ENCODE peak calls at places on chromosomes 12 and 14, in nine cellular contexts. I, M, H, P, D, V, K, S and Z are unnamed samples.

GRCh38 chr12:49730050-49730449 is 11.3 kb upstream of the TMBIM6 start:
- DNase-seq in P (no peak), I (no peak), H (no peak), D (no peak), K (no peak), S (no peak), V (no peak), M (no peak), Z (no peak)

GRCh38 chr12:112992541-112993398 is 14.5 kb downstream of the OAS2 start:
- DNase-seq in P (peak), V (peak), D (peak), I (peak), H (no peak), K (peak), S (peak), M (peak), Z (peak)

GRCh38 chr14:104677506-104678332 is 11.7 kb upstream of the INF2 start:
- DNase-seq in S (peak), H (peak), K (peak), V (peak), I (peak), D (peak), M (peak), P (no peak), Z (peak)

GRCh38 chr14:45377201-45377600 is 124.2 kb upstream of the MIS18BP1 start:
- DNase-seq in V (no peak), K (no peak), I (no peak), M (no peak), H (no peak), S (no peak), D (no peak), P (no peak), Z (no peak)

GRCh38 chr12:132608231-132609171 is 1.9 kb downstream of the LRCOL1 start:
- DNase-seq in H (no peak), M (no peak), K (no peak), D (no peak), P (no peak), I (no peak), V (no peak), S (no peak), Z (no peak)

GRCh38 chr12:108720757-108721514 is 10.4 kb downstream of the CORO1C start:
- DNase-seq in K (peak), P (no peak), S (no peak), I (no peak), D (peak), M (no peak), H (no peak), V (peak), Z (peak)

GRCh38 chr14:63499701-63500250 is 43.4 kb downstream of the PPP2R5E start:
- DNase-seq in I (no peak), M (no peak), P (no peak), S (no peak), H (no peak), V (no peak), K (peak), D (peak), Z (peak)

GRCh38 chr12:45730842-45731336 is 1.4 kb downstream of the ARID2 start:
- DNase-seq in V (peak), P (no peak), K (peak), M (peak), D (peak), S (no peak), I (peak), H (no peak), Z (no peak)

GRCh38 chr12:100859063-100859627 is 64.6 kb downstream of the ANO4 start:
- DNase-seq in H (no peak), M (no peak), S (no peak), P (no peak), V (no peak), I (no peak), D (no peak), K (no peak), Z (no peak)

GRCh38 chr12:126582231-126582630 is 1517.0 kb downstream of the AACS start:
- DNase-seq in K (no peak), P (peak), M (peak), V (peak), D (no peak), H (no peak), I (no peak), S (no peak), Z (no peak)

GRCh38 chr12:122975790-122976647 is 975 bp downstream of the OGFOD2 start:
- DNase-seq in V (no peak), K (no peak), D (no peak), I (no peak), M (no peak), S (no peak), H (no peak), P (no peak), Z (no peak)

GRCh38 chr14:21101802-21102413 is 1.0 kb downstream of the TMEM253 start:
- DNase-seq in V (no peak), K (no peak), S (no peak), I (no peak), H (no peak), D (no peak), M (no peak), P (peak), Z (no peak)

GRCh38 chr14:101819251-101819990 is 57.9 kb downstream of the PPP2R5C start:
- DNase-seq in M (no peak), I (no peak), P (no peak), K (no peak), H (peak), V (no peak), S (no peak), D (no peak), Z (no peak)

GRCh38 chr14:99774526-99775307 is 18.5 kb upstream of the EML1 start:
- DNase-seq in I (no peak), K (no peak), V (peak), S (no peak), M (no peak), P (no peak), D (no peak), H (no peak), Z (peak)

GRCh38 chr12:28222081-28222700 is 31.9 kb downstream of the CCDC91 start:
- DNase-seq in D (no peak), S (no peak), V (no peak), K (no peak), H (no peak), I (no peak), M (no peak), P (no peak), Z (no peak)

GRCh38 chr12:21451529-21451928 is 14.1 kb downstream of the PYROXD1 start:
- DNase-seq in M (no peak), I (no peak), H (no peak), K (peak), S (no peak), D (no peak), V (peak), P (no peak), Z (peak)

GRCh38 chr12:33205986-33206385 is 233.6 kb downstream of the SYT10 start:
- DNase-seq in H (no peak), K (no peak), P (no peak), M (no peak), I (no peak), V (no peak), S (no peak), D (no peak), Z (no peak)

GRCh38 chr14:25090716-25091454 is 40.9 kb upstream of the STXBP6 start:
- DNase-seq in H (no peak), V (peak), K (peak), D (no peak), P (peak), I (no peak), M (no peak), S (no peak), Z (peak)

GRCh38 chr12:89883630-89884364 is 175.2 kb upstream of the ATP2B1 start:
- DNase-seq in K (peak), V (peak), S (peak), H (no peak), I (peak), P (no peak), M (peak), D (no peak), Z (peak)

GRCh38 chr12:66453837-66454236 is 151.5 kb downstream of the HELB start:
- DNase-seq in M (no peak), K (peak), I (no peak), S (no peak), H (no peak), V (no peak), P (no peak), D (no peak), Z (no peak)

GRCh38 chr12:61758661-61759060 is 501.5 kb upstream of the USP15 start:
- DNase-seq in V (no peak), M (no peak), P (no peak), K (no peak), I (no peak), S (peak), D (no peak), H (no peak), Z (no peak)

GRCh38 chr12:10695852-10696251 is 22.0 kb upstream of the STYK1 start:
- DNase-seq in V (no peak), K (no peak), I (no peak), S (no peak), D (no peak), P (no peak), M (no peak), H (no peak), Z (no peak)

GRCh38 chr14:53715390-53715730 is 241.3 kb downstream of the BMP4 start:
- DNase-seq in S (no peak), D (peak), H (no peak), I (no peak), K (peak), M (no peak), P (peak), V (peak), Z (peak)

GRCh38 chr12:64390275-64390851 is at the start of gene C12orf56:
- DNase-seq in I (peak), D (no peak), H (no peak), K (no peak), M (peak), V (no peak), P (no peak), S (no peak), Z (peak)

GRCh38 chr12:95446511-95446910 is 27.4 kb upstream of the METAP2 start:
- DNase-seq in V (peak), H (no peak), K (no peak), I (no peak), S (no peak), M (no peak), P (no peak), D (no peak), Z (peak)